ENCODE peak calls at places on chromosome 18, in six cellular contexts. M is H9, E is neuronal stem cell, G is IMR-90, A is H1, W is mesenchymal stem cell. T is an unnamed sample. For H3K4me1, the result is how much of the 10 kb centered on the place peaks cover.

GRCh38 chr18:23828426-23828825 is 139.2 kb downstream of the LAMA3 start:
- DNase-seq in A (no peak), G (peak), M (no peak), W (peak), E (no peak), T (peak)

GRCh38 chr18:69943021-69943420 is 4.7 kb downstream of the CD226 start:
- DNase-seq in G (no peak), E (no peak), M (no peak), A (no peak), W (no peak), T (no peak)

GRCh38 chr18:23528580-23529472 is 25.5 kb downstream of the RMC1 start:
- DNase-seq in A (no peak), M (no peak), E (no peak), W (peak), G (peak), T (peak)

GRCh38 chr18:41075212-41075611 is 879.8 kb upstream of the PIK3C3 start:
- DNase-seq in G (peak), A (no peak), E (no peak), W (peak), M (no peak), T (peak)

GRCh38 chr18:32018331-32019250 is at the start of gene RNF125:
- DNase-seq in W (peak), M (peak), G (peak), A (peak), E (peak), T (peak)

GRCh38 chr18:9861157-9861556 is 24.6 kb upstream of the TXNDC2 start:
- DNase-seq in E (no peak), M (no peak), A (no peak), W (no peak), G (no peak), T (no peak)

GRCh38 chr18:27685807-27686412 is 491.0 kb downstream of the CDH2 start:
- DNase-seq in W (peak), G (peak), E (no peak), M (no peak), A (no peak), T (peak)

GRCh38 chr18:76670564-76671288 is 151.6 kb upstream of the ZNF236 start:
- DNase-seq in G (no peak), M (no peak), A (no peak), W (no peak), E (no peak), T (no peak)

GRCh38 chr18:35413163-35413511 is 36.0 kb upstream of the ZNF396 start:
- DNase-seq in W (no peak), A (no peak), M (no peak), G (no peak), E (no peak), T (no peak)

GRCh38 chr18:44627245-44627644 is 53.4 kb upstream of the SETBP1 start:
- DNase-seq in A (no peak), W (peak), E (no peak), G (peak), M (no peak), T (no peak)

GRCh38 chr18:10143601-10144000 is 229.8 kb downstream of the VAPA start:
- DNase-seq in E (no peak), W (peak), A (no peak), G (no peak), M (no peak), T (no peak)

GRCh38 chr18:75698861-75699260 is 271.4 kb upstream of the SMIM21 start:
- DNase-seq in A (no peak), W (no peak), G (no peak), E (no peak), M (no peak), T (peak)

GRCh38 chr18:46917808-46918600 is 602 bp downstream of the KATNAL2 start:
- DNase-seq in W (peak), A (peak), G (peak), M (peak), E (no peak), T (no peak)

GRCh38 chr18:75815767-75816166 is 388.3 kb upstream of the SMIM21 start:
- DNase-seq in W (no peak), G (no peak), A (no peak), M (no peak), E (no peak), T (no peak)

GRCh38 chr18:28007841-28008240 is 169.1 kb downstream of the CDH2 start:
- DNase-seq in A (no peak), E (no peak), M (no peak), G (peak), W (no peak), T (no peak)

GRCh38 chr18:9135912-9136314 is 668 bp upstream of the ANKRD12 start:
- DNase-seq in A (peak), E (no peak), G (peak), W (peak), M (peak), T (peak)

GRCh38 chr18:76353500-76353899 is 141.5 kb downstream of the ZNF516 start:
- DNase-seq in E (no peak), W (no peak), A (no peak), G (no peak), M (no peak), T (no peak)

GRCh38 chr18:78867131-78867530 is 112.5 kb upstream of the SALL3 start:
- DNase-seq in E (no peak), W (no peak), A (no peak), G (no peak), M (no peak), T (no peak)

GRCh38 chr18:77911973-77912372 is 662.3 kb downstream of the GALR1 start:
- DNase-seq in M (no peak), E (no peak), A (no peak), G (no peak), W (no peak), T (no peak)

GRCh38 chr18:42298744-42299685 is 344.0 kb downstream of the PIK3C3 start:
- DNase-seq in M (peak), A (peak), G (peak), W (peak), E (peak), T (peak)

GRCh38 chr18:33307520-33307919 is 133.0 kb downstream of the CCDC178 start:
- DNase-seq in A (no peak), G (no peak), M (no peak), W (no peak), E (no peak), T (no peak)

GRCh38 chr18:44602380-44602779 is 78.3 kb upstream of the SETBP1 start:
- DNase-seq in M (no peak), A (no peak), E (no peak), W (peak), G (no peak), T (no peak)

GRCh38 chr18:67682516-67682915 is 166.0 kb upstream of the DSEL start:
- DNase-seq in W (no peak), A (no peak), G (no peak), E (no peak), M (no peak), T (no peak)

GRCh38 chr18:76503595-76503994 is 8.6 kb upstream of the ZNF516 start:
- DNase-seq in A (no peak), G (no peak), M (no peak), W (no peak), E (no peak), T (no peak)

GRCh38 chr18:59631583-59632181 is 65.5 kb downstream of the CCBE1 start:
- DNase-seq in W (peak), M (peak), G (peak), A (no peak), E (peak), T (peak)

GRCh38 chr18:79117380-79117779 is 48.2 kb downstream of the ATP9B start:
- DNase-seq in G (peak), W (peak), E (no peak), A (no peak), M (no peak), T (no peak)

DNA sequence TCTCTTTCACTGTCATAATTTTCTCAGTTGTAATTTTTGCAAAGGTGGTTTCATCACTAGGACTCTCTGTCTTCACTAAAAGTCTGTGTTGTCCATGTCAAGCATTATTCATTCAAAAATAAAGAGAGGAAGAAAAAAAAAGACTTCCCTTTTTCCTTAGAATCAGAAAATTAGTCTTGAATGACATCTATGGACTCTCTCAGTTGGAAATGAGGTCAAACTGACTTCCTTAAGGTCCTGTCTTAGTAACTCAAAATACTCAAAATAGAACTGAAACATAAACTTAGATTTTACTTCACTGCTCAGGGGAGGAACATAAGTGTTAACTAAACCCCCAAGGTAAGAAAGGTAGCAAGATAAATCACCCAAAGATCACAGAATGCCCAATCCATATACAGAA is 2.2 kb upstream of the ZNF407 start:
- DNase-seq in A (no peak), E (no peak), W (no peak), M (no peak), G (no peak), T (no peak)
- H4K91ac ChIP-seq in A (no peak), E (no peak), W (no peak), M (no peak), G (no peak), T (no peak)

DNA sequence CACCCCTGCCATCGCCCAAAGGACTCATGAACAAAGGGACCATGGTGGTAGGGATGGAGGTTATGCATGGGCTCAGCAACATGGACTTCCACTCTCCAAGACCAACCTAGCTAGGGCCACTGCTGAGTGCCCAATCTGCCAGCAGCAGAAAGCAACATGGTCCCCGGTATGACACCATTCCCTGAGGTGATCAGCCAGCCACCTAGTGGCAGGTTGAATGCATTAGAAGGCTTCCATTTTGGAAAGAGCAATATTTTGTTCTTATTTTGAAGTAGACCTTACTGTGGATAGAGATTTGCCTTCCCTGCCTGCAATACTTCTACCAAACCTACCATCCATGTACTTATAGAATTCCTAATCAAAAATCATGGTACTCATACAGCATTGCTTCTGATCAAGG is 99.8 kb downstream of the METTL4 start:
- DNase-seq in M (no peak), G (no peak), W (no peak), A (no peak), E (no peak), T (peak)
- H3K4me1 ChIP-seq in M (under half), G (under half), W (under half), A (under half), E (under half), T (under half)

GRCh38 chr18:58532972-58533371 is 95.9 kb downstream of the ALPK2 start:
- DNase-seq in A (no peak), M (no peak), W (no peak), G (no peak), E (no peak), T (peak)
- H4K91ac ChIP-seq in A (no peak), M (no peak), W (no peak), G (no peak), E (no peak), T (no peak)

DNA sequence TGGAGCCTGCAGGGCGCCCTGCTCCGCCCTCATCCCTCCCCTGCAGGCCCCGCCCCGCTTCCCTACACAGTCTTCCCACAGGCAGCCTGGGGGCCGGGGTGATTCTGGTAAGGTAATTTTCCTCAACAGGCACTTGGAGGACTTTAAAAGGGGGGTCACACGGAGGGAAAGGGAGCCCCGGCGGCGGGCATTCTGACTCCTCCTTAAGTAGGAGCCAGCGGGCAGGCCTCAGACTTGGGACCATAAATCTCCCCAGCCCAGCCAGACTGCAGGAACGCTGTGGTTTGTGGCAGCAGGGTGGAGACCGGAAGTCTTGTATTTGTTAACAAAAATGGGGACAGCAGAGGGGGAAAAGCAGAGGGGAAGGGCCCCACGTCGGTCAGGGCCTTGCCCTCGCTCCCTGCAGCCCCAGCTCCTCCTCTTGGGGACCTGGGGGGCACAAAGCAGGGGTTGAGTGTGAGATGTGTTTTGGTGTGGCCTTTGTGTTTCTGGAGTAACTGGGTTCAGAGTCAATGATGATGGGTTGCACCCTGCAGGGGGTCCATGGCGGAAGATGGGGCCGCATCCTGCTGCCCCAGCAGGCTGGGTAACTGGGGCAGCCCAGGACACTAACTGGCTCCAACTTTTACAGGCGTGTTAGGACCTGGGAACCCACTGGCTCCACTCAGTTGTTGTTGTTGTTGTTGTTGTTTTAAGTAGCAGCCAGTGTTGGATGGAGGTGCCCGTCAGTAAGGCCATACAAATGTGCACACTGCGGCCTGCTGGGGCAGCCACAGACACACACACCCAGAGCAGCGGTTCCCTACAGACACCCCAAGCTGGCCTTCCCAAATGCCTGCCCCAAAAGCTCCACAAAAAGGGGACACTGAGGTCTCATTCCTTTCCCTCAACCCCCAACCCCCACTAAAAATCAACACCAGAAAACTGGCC is 27.7 kb downstream of the SMAD7 start:
- DNase-seq in A (no peak), E (no peak), M (peak), W (peak), G (peak), T (no peak)
- H3K4me1 ChIP-seq in A (under half), E (under half), M (under half), W (half or more), G (under half), T (half or more)

GRCh38 chr18:36673452-36673851 is 155.3 kb downstream of the TPGS2 start:
- DNase-seq in G (no peak), M (no peak), A (no peak), E (no peak), W (no peak), T (no peak)
- H4K91ac ChIP-seq in G (peak), M (no peak), A (no peak), E (no peak), W (no peak), T (no peak)

GRCh38 chr18:12324991-12325725 is 17.1 kb downstream of the TUBB6 start:
- DNase-seq in W (no peak), G (no peak), E (no peak), A (no peak), M (no peak), T (no peak)

GRCh38 chr18:12328179-12328823 is 20.3 kb downstream of the TUBB6 start:
- DNase-seq in M (no peak), E (no peak), W (no peak), A (no peak), G (no peak), T (no peak)

GRCh38 chr18:12327510-12328178 is 19.6 kb downstream of the TUBB6 start:
- DNase-seq in W (peak), E (peak), A (peak), G (peak), M (peak), T (peak)

GRCh38 chr18:12325726-12326245 is 17.7 kb downstream of the TUBB6 start:
- DNase-seq in A (no peak), E (no peak), W (no peak), M (no peak), G (no peak), T (no peak)

GRCh38 chr18:12326711-12327460 is 18.8 kb downstream of the TUBB6 start:
- DNase-seq in G (no peak), M (no peak), A (no peak), E (no peak), W (no peak), T (no peak)
- H3K4me1 ChIP-seq in G (under half), M (under half), A (under half), E (under half), W (under half), T (under half)

GRCh38 chr18:7466190-7466589 is 100.9 kb upstream of the PTPRM start:
- DNase-seq in W (no peak), A (no peak), M (no peak), G (no peak), E (no peak), T (no peak)
- H4K91ac ChIP-seq in W (no peak), A (no peak), M (no peak), G (no peak), E (no peak), T (no peak)

GRCh38 chr18:40016405-40016804 is 1938.6 kb upstream of the PIK3C3 start:
- DNase-seq in E (no peak), M (no peak), G (no peak), W (no peak), A (no peak), T (no peak)

GRCh38 chr18:40017026-40017425 is 1938.0 kb upstream of the PIK3C3 start:
- DNase-seq in A (no peak), G (no peak), W (no peak), M (no peak), E (no peak), T (no peak)

GRCh38 chr18:40019797-40020392 is 1935.1 kb upstream of the PIK3C3 start:
- DNase-seq in G (no peak), A (peak), E (no peak), W (no peak), M (peak), T (no peak)
- H3K4me1 ChIP-seq in G (under half), A (under half), E (under half), W (under half), M (under half), T (under half)

T was measured in trophoblast cell.